ENCODE peak calls at places on chromosomes 13 and 19, in five cellular contexts. W is psoas muscle, N is SJSA1, A is GM23248, Y is adrenal gland. M is an unnamed sample.

GRCh38 chr13:64029343-64030093 is 2613.9 kb upstream of the PCDH20 start:
- DNase-seq in W (no peak), N (no peak), A (no peak), Y (no peak), M (no peak)

GRCh38 chr13:27973291-27973690 is 4.2 kb upstream of the CDX2 start:
- DNase-seq in W (no peak), N (no peak), A (no peak), Y (no peak), M (no peak)

GRCh38 chr19:21602105-21602658 is 96.8 kb downstream of the ZNF429 start:
- DNase-seq in W (no peak), N (no peak), A (no peak), Y (no peak), M (no peak)

GRCh38 chr13:27171244-27171829 is at the start of gene USP12:
- DNase-seq in W (no peak), N (peak; percentile 4), A (no peak), Y (no peak), M (no peak)

GRCh38 chr13:113183450-113184129 is 24.9 kb downstream of the PCID2 start:
- DNase-seq in W (no peak), N (peak; percentile 51), A (no peak), Y (no peak), M (no peak)

GRCh38 chr19:48290341-48290922 is 20.6 kb downstream of the ZNF114 start:
- DNase-seq in W (no peak), N (peak; percentile 39), A (peak; percentile 70), Y (no peak), M (no peak)

GRCh38 chr19:23002690-23003422 is at the start of gene ZNF728:
- DNase-seq in W (peak; percentile 75), N (no peak), A (no peak), Y (peak; percentile 64), M (no peak)

GRCh38 chr19:5032101-5032967 is 63.4 kb downstream of the KDM4B start:
- DNase-seq in W (no peak), N (no peak), A (peak; percentile 61), Y (peak; percentile 73), M (no peak)

GRCh38 chr19:12763100-12763499 is 11.5 kb downstream of the BEST2 start:
- DNase-seq in W (no peak), N (no peak), A (no peak), Y (no peak), M (no peak)

GRCh38 chr19:29622191-29623070 is 16.3 kb downstream of the POP4 start:
- DNase-seq in W (no peak), N (no peak), A (no peak), Y (no peak), M (no peak)

GRCh38 chr13:53151692-53152421 is 123.2 kb downstream of the OLFM4 start:
- DNase-seq in W (no peak), N (peak; percentile 42), A (peak; percentile 40), Y (no peak), M (no peak)

GRCh38 chr19:46951236-46951986 is 68.2 kb upstream of the NPAS1 start:
- DNase-seq in W (no peak), N (peak; percentile 97), A (peak; percentile 73), Y (no peak), M (peak; percentile 93)

GRCh38 chr19:17095141-17095919 is 19.8 kb downstream of the MYO9B start:
- DNase-seq in W (peak; percentile 61), N (no peak), A (peak; percentile 87), Y (no peak), M (no peak)

GRCh38 chr19:6768236-6768785 is 1.1 kb upstream of the SH2D3A start:
- DNase-seq in W (no peak), N (no peak), A (no peak), Y (no peak), M (no peak)

GRCh38 chr19:49983645-49984229 is 22.8 kb upstream of the SIGLEC11 start:
- DNase-seq in W (peak; percentile 34), N (peak; percentile 54), A (peak; percentile 55), Y (peak; percentile 78), M (peak; percentile 8)

GRCh38 chr13:30033681-30034447 is 183.4 kb upstream of the UBL3 start:
- DNase-seq in W (no peak), N (peak; percentile 87), A (peak; percentile 96), Y (no peak), M (peak; percentile 64)

GRCh38 chr19:41584931-41585330 is 9.0 kb downstream of the CEACAM21 start:
- DNase-seq in W (no peak), N (no peak), A (no peak), Y (no peak), M (no peak)

GRCh38 chr19:2329162-2329505 is 650 bp downstream of the SPPL2B start:
- DNase-seq in W (no peak), N (no peak), A (peak; percentile 45), Y (no peak), M (no peak)

GRCh38 chr13:51201886-51202285 is 20.3 kb upstream of the FAM124A start:
- DNase-seq in W (no peak), N (no peak), A (no peak), Y (no peak), M (no peak)

GRCh38 chr13:98542568-98543379 is 34.1 kb downstream of the STK24 start:
- DNase-seq in W (no peak), N (no peak), A (peak; percentile 35), Y (no peak), M (no peak)

GRCh38 chr19:58021541-58022282 is 12.1 kb upstream of the ZSCAN1 start:
- DNase-seq in W (no peak), N (no peak), A (peak; percentile 73), Y (peak; percentile 40), M (no peak)

GRCh38 chr19:47670736-47671135 is 42.5 kb upstream of the EHD2 start:
- DNase-seq in W (no peak), N (no peak), A (no peak), Y (no peak), M (no peak)

GRCh38 chr19:5966215-5966614 is 11.7 kb downstream of the RANBP3 start:
- DNase-seq in W (no peak), N (no peak), A (peak; percentile 86), Y (peak; percentile 71), M (no peak)

GRCh38 chr19:36686365-36687213 is 823 bp upstream of the ZNF567 start:
- DNase-seq in W (no peak), N (no peak), A (peak; percentile 32), Y (peak; percentile 37), M (peak; percentile 4)

GRCh38 chr13:110238795-110239194 is 68.2 kb downstream of the COL4A1 start:
- DNase-seq in W (no peak), N (no peak), A (peak; percentile 37), Y (peak; percentile 37), M (no peak)

GRCh38 chr13:79407349-79407979 is 1.4 kb upstream of the RBM26 start:
- DNase-seq in W (no peak), N (no peak), A (no peak), Y (no peak), M (no peak)

GRCh38 chr13:79405501-79405830 is 589 bp downstream of the RBM26 start:
- DNase-seq in W (no peak), N (peak; percentile 31), A (peak; percentile 75), Y (peak; percentile 25), M (no peak)

GRCh38 chr13:79406597-79406908 is 498 bp upstream of the RBM26 start:
- DNase-seq in W (no peak), N (no peak), A (no peak), Y (no peak), M (no peak)

GRCh38 chr13:79404985-79405384 is 1.1 kb downstream of the RBM26 start:
- DNase-seq in W (no peak), N (no peak), A (peak; percentile 50), Y (no peak), M (no peak)

GRCh38 chr13:79405831-79406596 is at the start of gene RBM26:
- DNase-seq in W (peak; percentile 91), N (peak; percentile 96), A (peak; percentile 92), Y (peak; percentile 92), M (peak; percentile 92)
- H3K4me1 ChIP-seq in W (peaks cover 46% of the 10 kb centered on the region), N (peaks cover 11% of the 10 kb centered on the region), A (peaks cover 30% of the 10 kb centered on the region), Y (peaks cover 42% of the 10 kb centered on the region), M (peaks cover 24% of the 10 kb centered on the region)

GRCh38 chr13:35724480-35724879 is 248.0 kb upstream of the MAB21L1 start:
- DNase-seq in W (no peak), N (no peak), A (peak; percentile 46), Y (no peak), M (no peak)
- H3K4me1 ChIP-seq in W (peaks cover 9% of the 10 kb centered on the region), N (peaks cover 4% of the 10 kb centered on the region), A (peaks cover 27% of the 10 kb centered on the region), Y (peaks cover 4% of the 10 kb centered on the region), M (no peaks in the 10 kb centered on the region)

GRCh38 chr19:13834308-13834790 is 39.1 kb downstream of the ZSWIM4 start:
- DNase-seq in W (no peak), N (peak; percentile 41), A (peak; percentile 83), Y (no peak), M (peak; percentile 63)

GRCh38 chr19:13838943-13839192 is 38.1 kb upstream of the NANOS3 start:
- DNase-seq in W (no peak), N (no peak), A (no peak), Y (peak; percentile 89), M (no peak)

GRCh38 chr19:13838071-13838942 is 38.6 kb upstream of the NANOS3 start:
- DNase-seq in W (no peak), N (no peak), A (peak; percentile 21), Y (no peak), M (no peak)

GRCh38 chr19:13833330-13834265 is 38.4 kb downstream of the ZSWIM4 start:
- DNase-seq in W (peak; percentile 98), N (peak; percentile 84), A (peak; percentile 93), Y (peak; percentile 96), M (peak; percentile 61)

DNA sequence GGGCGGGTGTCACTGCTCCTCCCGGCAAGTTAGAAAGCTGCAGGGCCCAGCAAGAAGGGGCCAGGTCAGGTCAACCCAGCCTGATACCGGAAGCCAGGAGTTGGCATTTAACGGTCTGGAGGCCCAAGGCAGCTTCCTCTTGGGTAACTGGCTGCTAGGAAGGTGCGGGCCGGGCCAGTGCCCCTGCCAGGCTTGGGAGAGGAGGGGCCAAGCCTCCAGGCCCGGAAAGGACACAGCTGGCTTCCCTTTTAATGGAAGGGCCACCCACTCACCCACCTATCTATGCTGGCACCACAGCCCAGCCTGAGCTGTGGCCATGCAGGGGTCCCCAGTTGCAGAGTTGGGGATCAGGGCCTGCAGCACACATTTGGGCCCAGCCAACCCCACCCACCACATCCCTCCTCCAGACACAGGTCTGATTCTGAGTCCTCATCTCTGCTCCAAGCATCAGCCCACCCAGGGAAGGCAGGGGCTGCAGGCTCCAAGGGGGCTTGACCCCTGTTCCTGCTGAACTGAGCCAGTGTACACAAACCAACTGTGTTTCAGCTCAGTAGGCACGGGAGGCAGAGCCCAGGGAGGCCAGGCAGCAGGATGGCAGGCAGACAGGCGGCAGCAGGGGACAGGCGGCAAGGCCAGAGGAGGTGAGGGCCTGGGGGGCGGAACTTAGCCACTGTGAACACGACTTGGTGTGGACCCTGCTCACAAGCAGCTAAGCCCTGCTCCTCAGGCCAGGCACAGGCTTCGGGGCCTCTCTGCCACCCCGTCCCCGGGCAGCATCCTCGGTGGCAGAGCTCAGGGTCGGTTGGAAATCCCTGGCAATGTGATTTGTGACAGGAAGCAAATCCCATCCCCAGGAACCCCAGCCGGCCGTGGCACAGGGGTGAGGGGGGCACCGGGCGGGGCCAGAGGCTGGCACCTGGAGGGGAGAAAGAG is 40.8 kb downstream of the ZSWIM4 start:
- DNase-seq in W (peak; percentile 65), N (no peak), A (peak; percentile 50), Y (peak; percentile 71), M (no peak)
- H3K4me1 ChIP-seq in W (peaks cover 44% of the 10 kb centered on the region), N (peaks cover 74% of the 10 kb centered on the region), A (peaks cover 45% of the 10 kb centered on the region), Y (peaks cover 23% of the 10 kb centered on the region), M (peaks cover 8% of the 10 kb centered on the region)

DNA sequence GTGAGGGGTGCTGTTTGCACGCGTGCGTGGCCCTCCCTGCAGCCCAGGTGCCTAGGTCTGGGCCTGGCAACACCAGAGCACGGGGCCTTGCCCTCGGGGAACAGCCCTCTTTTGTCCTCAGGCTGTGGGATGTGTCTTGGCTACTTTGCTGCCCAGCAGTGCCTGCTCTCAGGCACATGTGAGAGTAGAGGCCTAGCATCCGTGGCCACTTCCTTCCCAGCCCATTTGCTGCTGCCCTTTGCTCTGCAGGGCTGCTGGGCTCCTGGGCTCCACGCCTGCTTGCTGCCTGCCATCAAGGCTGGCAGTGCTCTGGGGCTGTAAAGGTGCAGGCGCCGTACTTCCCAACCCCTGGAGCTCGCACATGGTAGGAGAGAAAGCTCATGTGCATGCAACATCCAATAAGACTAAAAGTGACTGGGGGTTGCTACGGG is 46.6 kb downstream of the CAPN12 start:
- DNase-seq in W (no peak), N (no peak), A (no peak), Y (no peak), M (no peak)
- H3K4me1 ChIP-seq in W (peaks cover 60% of the 10 kb centered on the region), N (peaks cover 23% of the 10 kb centered on the region), A (peaks cover 21% of the 10 kb centered on the region), Y (peaks cover 56% of the 10 kb centered on the region), M (peaks cover 42% of the 10 kb centered on the region)